ENCODE peak calls at places on chromosomes 16 and 17, in ten cellular contexts. One of them, this sample, is unnamed.
A peak's percentile ranks its signal among the peaks of the same experiment; 100 is the strongest.

GRCh38 chr17:49624896-49625295 is 49.2 kb downstream of the NXPH3 start:
- DNase-seq in activated effector memory CD4-positive, alpha-beta T cell treated with anti-CD3 and anti-CD28 coated beads, Interleukin-2, amount 50 U/mL, for 16 hours: no peak
- DNase-seq in transverse colon: no peak
- DNase-seq in RWPE2: no peak
- DNase-seq in T-helper 17 cell: no peak
- DNase-seq in mucosa of gallbladder: no peak
- DNase-seq in RWPE1: peak; percentile 14
- DNase-seq in cardiac fibroblast: peak; percentile 41
- DNase-seq in dorsolateral prefrontal cortex: no peak
- DNase-seq in spleen: no peak
- DNase-seq in this sample: no peak

GRCh38 chr17:69651921-69652320 is 237.4 kb downstream of the MAP2K6 start:
- DNase-seq in activated effector memory CD4-positive, alpha-beta T cell treated with anti-CD3 and anti-CD28 coated beads, Interleukin-2, amount 50 U/mL, for 16 hours: no peak
- DNase-seq in transverse colon: no peak
- DNase-seq in RWPE2: no peak
- DNase-seq in T-helper 17 cell: no peak
- DNase-seq in mucosa of gallbladder: no peak
- DNase-seq in RWPE1: no peak
- DNase-seq in cardiac fibroblast: no peak
- DNase-seq in dorsolateral prefrontal cortex: no peak
- DNase-seq in spleen: no peak
- DNase-seq in this sample: no peak

GRCh38 chr16:14667347-14668266 is 26.5 kb downstream of the PLA2G10 start:
- DNase-seq in activated effector memory CD4-positive, alpha-beta T cell treated with anti-CD3 and anti-CD28 coated beads, Interleukin-2, amount 50 U/mL, for 16 hours: no peak
- DNase-seq in transverse colon: peak; percentile 20
- DNase-seq in RWPE2: no peak
- DNase-seq in T-helper 17 cell: no peak
- DNase-seq in mucosa of gallbladder: peak; percentile 57
- DNase-seq in RWPE1: no peak
- DNase-seq in cardiac fibroblast: no peak
- DNase-seq in dorsolateral prefrontal cortex: no peak
- DNase-seq in spleen: no peak
- DNase-seq in this sample: no peak

GRCh38 chr16:66468321-66468965 is 41.3 kb downstream of the BEAN1 start:
- DNase-seq in activated effector memory CD4-positive, alpha-beta T cell treated with anti-CD3 and anti-CD28 coated beads, Interleukin-2, amount 50 U/mL, for 16 hours: no peak
- DNase-seq in transverse colon: no peak
- DNase-seq in RWPE2: no peak
- DNase-seq in T-helper 17 cell: no peak
- DNase-seq in mucosa of gallbladder: no peak
- DNase-seq in RWPE1: no peak
- DNase-seq in cardiac fibroblast: no peak
- DNase-seq in dorsolateral prefrontal cortex: no peak
- DNase-seq in spleen: no peak
- DNase-seq in this sample: no peak

GRCh38 chr16:55487048-55487803 is 8.2 kb downstream of the MMP2 start:
- DNase-seq in activated effector memory CD4-positive, alpha-beta T cell treated with anti-CD3 and anti-CD28 coated beads, Interleukin-2, amount 50 U/mL, for 16 hours: no peak
- DNase-seq in transverse colon: no peak
- DNase-seq in RWPE2: no peak
- DNase-seq in T-helper 17 cell: no peak
- DNase-seq in mucosa of gallbladder: peak; percentile 46
- DNase-seq in RWPE1: no peak
- DNase-seq in cardiac fibroblast: peak; percentile 93
- DNase-seq in dorsolateral prefrontal cortex: no peak
- DNase-seq in spleen: no peak
- DNase-seq in this sample: no peak

GRCh38 chr17:67157732-67158639 is 87.0 kb downstream of the HELZ start:
- DNase-seq in activated effector memory CD4-positive, alpha-beta T cell treated with anti-CD3 and anti-CD28 coated beads, Interleukin-2, amount 50 U/mL, for 16 hours: no peak
- DNase-seq in transverse colon: no peak
- DNase-seq in RWPE2: no peak
- DNase-seq in T-helper 17 cell: no peak
- DNase-seq in mucosa of gallbladder: no peak
- DNase-seq in RWPE1: peak; percentile 10
- DNase-seq in cardiac fibroblast: peak; percentile 63
- DNase-seq in dorsolateral prefrontal cortex: no peak
- DNase-seq in spleen: no peak
- DNase-seq in this sample: no peak

GRCh38 chr17:57262557-57262956 is 6.2 kb downstream of the MSI2 start:
- DNase-seq in activated effector memory CD4-positive, alpha-beta T cell treated with anti-CD3 and anti-CD28 coated beads, Interleukin-2, amount 50 U/mL, for 16 hours: no peak
- DNase-seq in transverse colon: no peak
- DNase-seq in RWPE2: no peak
- DNase-seq in T-helper 17 cell: no peak
- DNase-seq in mucosa of gallbladder: no peak
- DNase-seq in RWPE1: no peak
- DNase-seq in cardiac fibroblast: no peak
- DNase-seq in dorsolateral prefrontal cortex: no peak
- DNase-seq in spleen: no peak
- DNase-seq in this sample: no peak

GRCh38 chr17:82297280-82297803 is 20.1 kb downstream of the CD7 start:
- DNase-seq in activated effector memory CD4-positive, alpha-beta T cell treated with anti-CD3 and anti-CD28 coated beads, Interleukin-2, amount 50 U/mL, for 16 hours: peak; percentile 94
- DNase-seq in transverse colon: peak; percentile 93
- DNase-seq in RWPE2: peak; percentile 94
- DNase-seq in T-helper 17 cell: peak; percentile 80
- DNase-seq in mucosa of gallbladder: peak; percentile 89
- DNase-seq in RWPE1: peak; percentile 79
- DNase-seq in cardiac fibroblast: peak; percentile 88
- DNase-seq in dorsolateral prefrontal cortex: peak; percentile 51
- DNase-seq in spleen: peak; percentile 97
- DNase-seq in this sample: no peak

GRCh38 chr17:53631486-53631885 is 191.2 kb upstream of the KIF2B start:
- DNase-seq in activated effector memory CD4-positive, alpha-beta T cell treated with anti-CD3 and anti-CD28 coated beads, Interleukin-2, amount 50 U/mL, for 16 hours: no peak
- DNase-seq in transverse colon: no peak
- DNase-seq in RWPE2: no peak
- DNase-seq in T-helper 17 cell: no peak
- DNase-seq in mucosa of gallbladder: no peak
- DNase-seq in RWPE1: no peak
- DNase-seq in cardiac fibroblast: no peak
- DNase-seq in dorsolateral prefrontal cortex: no peak
- DNase-seq in spleen: no peak
- DNase-seq in this sample: no peak

GRCh38 chr17:8698142-8699050 is 46.2 kb downstream of the CCDC42 start:
- DNase-seq in activated effector memory CD4-positive, alpha-beta T cell treated with anti-CD3 and anti-CD28 coated beads, Interleukin-2, amount 50 U/mL, for 16 hours: no peak
- DNase-seq in transverse colon: peak; percentile 15
- DNase-seq in RWPE2: no peak
- DNase-seq in T-helper 17 cell: no peak
- DNase-seq in mucosa of gallbladder: peak; percentile 28
- DNase-seq in RWPE1: no peak
- DNase-seq in cardiac fibroblast: peak; percentile 92
- DNase-seq in dorsolateral prefrontal cortex: no peak
- DNase-seq in spleen: no peak
- DNase-seq in this sample: no peak

GRCh38 chr17:7817643-7817964 is 16.4 kb upstream of the KDM6B start:
- DNase-seq in activated effector memory CD4-positive, alpha-beta T cell treated with anti-CD3 and anti-CD28 coated beads, Interleukin-2, amount 50 U/mL, for 16 hours: no peak
- DNase-seq in transverse colon: no peak
- DNase-seq in RWPE2: no peak
- DNase-seq in T-helper 17 cell: no peak
- DNase-seq in mucosa of gallbladder: no peak
- DNase-seq in RWPE1: no peak
- DNase-seq in cardiac fibroblast: no peak
- DNase-seq in dorsolateral prefrontal cortex: no peak
- DNase-seq in spleen: no peak
- DNase-seq in this sample: no peak

GRCh38 chr17:50793007-50793406 is 25.7 kb upstream of the ANKRD40CL start:
- DNase-seq in activated effector memory CD4-positive, alpha-beta T cell treated with anti-CD3 and anti-CD28 coated beads, Interleukin-2, amount 50 U/mL, for 16 hours: no peak
- DNase-seq in transverse colon: no peak
- DNase-seq in RWPE2: no peak
- DNase-seq in T-helper 17 cell: no peak
- DNase-seq in mucosa of gallbladder: no peak
- DNase-seq in RWPE1: no peak
- DNase-seq in cardiac fibroblast: no peak
- DNase-seq in dorsolateral prefrontal cortex: no peak
- DNase-seq in spleen: no peak
- DNase-seq in this sample: no peak

GRCh38 chr16:65375651-65376050 is 253.8 kb upstream of the CDH11 start:
- DNase-seq in activated effector memory CD4-positive, alpha-beta T cell treated with anti-CD3 and anti-CD28 coated beads, Interleukin-2, amount 50 U/mL, for 16 hours: no peak
- DNase-seq in transverse colon: no peak
- DNase-seq in RWPE2: no peak
- DNase-seq in T-helper 17 cell: no peak
- DNase-seq in mucosa of gallbladder: no peak
- DNase-seq in RWPE1: peak; percentile 73
- DNase-seq in cardiac fibroblast: no peak
- DNase-seq in dorsolateral prefrontal cortex: no peak
- DNase-seq in spleen: no peak
- DNase-seq in this sample: no peak

GRCh38 chr16:47976609-47977180 is 179.1 kb downstream of the ABCC12 start:
- DNase-seq in activated effector memory CD4-positive, alpha-beta T cell treated with anti-CD3 and anti-CD28 coated beads, Interleukin-2, amount 50 U/mL, for 16 hours: no peak
- DNase-seq in transverse colon: no peak
- DNase-seq in RWPE2: no peak
- DNase-seq in T-helper 17 cell: no peak
- DNase-seq in mucosa of gallbladder: no peak
- DNase-seq in RWPE1: no peak
- DNase-seq in cardiac fibroblast: no peak
- DNase-seq in dorsolateral prefrontal cortex: no peak
- DNase-seq in spleen: no peak
- DNase-seq in this sample: no peak

GRCh38 chr17:50890675-50891516 is 24.7 kb upstream of the TOB1 start:
- DNase-seq in activated effector memory CD4-positive, alpha-beta T cell treated with anti-CD3 and anti-CD28 coated beads, Interleukin-2, amount 50 U/mL, for 16 hours: no peak
- DNase-seq in transverse colon: no peak
- DNase-seq in RWPE2: no peak
- DNase-seq in T-helper 17 cell: no peak
- DNase-seq in mucosa of gallbladder: peak; percentile 64
- DNase-seq in RWPE1: peak; percentile 28
- DNase-seq in cardiac fibroblast: no peak
- DNase-seq in dorsolateral prefrontal cortex: no peak
- DNase-seq in spleen: no peak
- DNase-seq in this sample: no peak